ENCODE peak calls at places on chromosome 11, in ten cellular contexts. One of them, this sample, is unnamed.
A peak's percentile ranks its signal among the peaks of the same experiment; 100 is the strongest.

GRCh38 chr11:111737877-111738205 is 28.3 kb downstream of the PPP2R1B start:
- DNase-seq in posterior cingulate gyrus: no peak
- DNase-seq in coronary artery: no peak
- DNase-seq in GM12865: no peak
- DNase-seq in stimulated activated CD4-positive, alpha-beta T cell treated with anti-CD3 and anti-CD28 coated beads, Interleukin-4, amount 100 ng/mL, for 1 hour: no peak
- DNase-seq in HS-27A: no peak
- DNase-seq in fibroblast of mammary gland: peak; percentile 45
- DNase-seq in NCI-H345: no peak
- DNase-seq in foreskin fibroblast: no peak
- DNase-seq in NCI-H1436: no peak
- DNase-seq in this sample: no peak

GRCh38 chr11:65872555-65873279 is at the start of gene EFEMP2:
- DNase-seq in NCI-H1436: no peak
- DNase-seq in fibroblast of mammary gland: no peak
- DNase-seq in foreskin fibroblast: no peak
- DNase-seq in posterior cingulate gyrus: no peak
- DNase-seq in GM12865: no peak
- DNase-seq in HS-27A: no peak
- DNase-seq in stimulated activated CD4-positive, alpha-beta T cell treated with anti-CD3 and anti-CD28 coated beads, Interleukin-4, amount 100 ng/mL, for 1 hour: no peak
- DNase-seq in coronary artery: no peak
- DNase-seq in NCI-H345: no peak
- DNase-seq in this sample: no peak

GRCh38 chr11:128902515-128903066 is 11.4 kb downstream of the KCNJ5 start:
- DNase-seq in HS-27A: no peak
- DNase-seq in fibroblast of mammary gland: peak; percentile 64
- DNase-seq in coronary artery: no peak
- DNase-seq in GM12865: no peak
- DNase-seq in stimulated activated CD4-positive, alpha-beta T cell treated with anti-CD3 and anti-CD28 coated beads, Interleukin-4, amount 100 ng/mL, for 1 hour: no peak
- DNase-seq in posterior cingulate gyrus: no peak
- DNase-seq in foreskin fibroblast: peak; percentile 38
- DNase-seq in NCI-H1436: no peak
- DNase-seq in NCI-H345: no peak
- DNase-seq in this sample: no peak

GRCh38 chr11:9862981-9863380 is 199.1 kb downstream of the SWAP70 start:
- DNase-seq in coronary artery: no peak
- DNase-seq in foreskin fibroblast: no peak
- DNase-seq in NCI-H1436: no peak
- DNase-seq in fibroblast of mammary gland: no peak
- DNase-seq in posterior cingulate gyrus: no peak
- DNase-seq in GM12865: no peak
- DNase-seq in stimulated activated CD4-positive, alpha-beta T cell treated with anti-CD3 and anti-CD28 coated beads, Interleukin-4, amount 100 ng/mL, for 1 hour: no peak
- DNase-seq in NCI-H345: no peak
- DNase-seq in HS-27A: no peak
- DNase-seq in this sample: no peak

GRCh38 chr11:7635137-7635536 is 38.2 kb downstream of the CYB5R2 start:
- DNase-seq in stimulated activated CD4-positive, alpha-beta T cell treated with anti-CD3 and anti-CD28 coated beads, Interleukin-4, amount 100 ng/mL, for 1 hour: no peak
- DNase-seq in HS-27A: no peak
- DNase-seq in GM12865: no peak
- DNase-seq in coronary artery: no peak
- DNase-seq in foreskin fibroblast: no peak
- DNase-seq in posterior cingulate gyrus: peak; percentile 79
- DNase-seq in fibroblast of mammary gland: peak; percentile 11
- DNase-seq in NCI-H345: no peak
- DNase-seq in NCI-H1436: no peak
- DNase-seq in this sample: no peak

GRCh38 chr11:14538926-14539554 is 18.9 kb upstream of the PSMA1 start:
- DNase-seq in GM12865: no peak
- DNase-seq in coronary artery: no peak
- DNase-seq in stimulated activated CD4-positive, alpha-beta T cell treated with anti-CD3 and anti-CD28 coated beads, Interleukin-4, amount 100 ng/mL, for 1 hour: no peak
- DNase-seq in HS-27A: no peak
- DNase-seq in NCI-H345: no peak
- DNase-seq in posterior cingulate gyrus: no peak
- DNase-seq in fibroblast of mammary gland: no peak
- DNase-seq in NCI-H1436: no peak
- DNase-seq in foreskin fibroblast: no peak
- DNase-seq in this sample: no peak

GRCh38 chr11:3824714-3825472 is 15.9 kb downstream of the RHOG start:
- DNase-seq in HS-27A: no peak
- DNase-seq in GM12865: peak; percentile 85
- DNase-seq in stimulated activated CD4-positive, alpha-beta T cell treated with anti-CD3 and anti-CD28 coated beads, Interleukin-4, amount 100 ng/mL, for 1 hour: peak; percentile 84
- DNase-seq in foreskin fibroblast: no peak
- DNase-seq in NCI-H1436: peak; percentile 4
- DNase-seq in posterior cingulate gyrus: peak; percentile 53
- DNase-seq in fibroblast of mammary gland: peak; percentile 37
- DNase-seq in coronary artery: no peak
- DNase-seq in NCI-H345: peak; percentile 2
- DNase-seq in this sample: peak; percentile 52

GRCh38 chr11:10856689-10857603 is 907 bp downstream of the ZBED5 start:
- DNase-seq in stimulated activated CD4-positive, alpha-beta T cell treated with anti-CD3 and anti-CD28 coated beads, Interleukin-4, amount 100 ng/mL, for 1 hour: no peak
- DNase-seq in NCI-H345: peak; percentile 53
- DNase-seq in fibroblast of mammary gland: no peak
- DNase-seq in NCI-H1436: peak; percentile 25
- DNase-seq in GM12865: peak; percentile 62
- DNase-seq in posterior cingulate gyrus: peak; percentile 12
- DNase-seq in foreskin fibroblast: no peak
- DNase-seq in coronary artery: no peak
- DNase-seq in HS-27A: peak; percentile 22
- DNase-seq in this sample: peak; percentile 42

GRCh38 chr11:105156720-105157119 is 17.2 kb upstream of the CARD18 start:
- DNase-seq in stimulated activated CD4-positive, alpha-beta T cell treated with anti-CD3 and anti-CD28 coated beads, Interleukin-4, amount 100 ng/mL, for 1 hour: no peak
- DNase-seq in NCI-H345: no peak
- DNase-seq in fibroblast of mammary gland: no peak
- DNase-seq in NCI-H1436: no peak
- DNase-seq in GM12865: no peak
- DNase-seq in posterior cingulate gyrus: no peak
- DNase-seq in coronary artery: no peak
- DNase-seq in foreskin fibroblast: no peak
- DNase-seq in HS-27A: no peak
- DNase-seq in this sample: no peak

GRCh38 chr11:109421981-109422590 is at the start of gene C11orf87:
- DNase-seq in coronary artery: no peak
- DNase-seq in posterior cingulate gyrus: peak; percentile 71
- DNase-seq in HS-27A: no peak
- DNase-seq in stimulated activated CD4-positive, alpha-beta T cell treated with anti-CD3 and anti-CD28 coated beads, Interleukin-4, amount 100 ng/mL, for 1 hour: no peak
- DNase-seq in NCI-H1436: no peak
- DNase-seq in NCI-H345: peak; percentile 11
- DNase-seq in foreskin fibroblast: no peak
- DNase-seq in GM12865: no peak
- DNase-seq in fibroblast of mammary gland: no peak
- DNase-seq in this sample: no peak

GRCh38 chr11:11618973-11619435 is 2.8 kb downstream of the GALNT18 start:
- DNase-seq in stimulated activated CD4-positive, alpha-beta T cell treated with anti-CD3 and anti-CD28 coated beads, Interleukin-4, amount 100 ng/mL, for 1 hour: no peak
- DNase-seq in NCI-H1436: no peak
- DNase-seq in fibroblast of mammary gland: no peak
- DNase-seq in foreskin fibroblast: no peak
- DNase-seq in posterior cingulate gyrus: no peak
- DNase-seq in GM12865: no peak
- DNase-seq in NCI-H345: no peak
- DNase-seq in coronary artery: no peak
- DNase-seq in HS-27A: no peak
- DNase-seq in this sample: peak; percentile 20

GRCh38 chr11:46063138-46063537 is 58.1 kb downstream of the PHF21A start:
- DNase-seq in GM12865: no peak
- DNase-seq in NCI-H1436: no peak
- DNase-seq in posterior cingulate gyrus: no peak
- DNase-seq in HS-27A: no peak
- DNase-seq in stimulated activated CD4-positive, alpha-beta T cell treated with anti-CD3 and anti-CD28 coated beads, Interleukin-4, amount 100 ng/mL, for 1 hour: no peak
- DNase-seq in coronary artery: no peak
- DNase-seq in NCI-H345: no peak
- DNase-seq in foreskin fibroblast: no peak
- DNase-seq in fibroblast of mammary gland: no peak
- DNase-seq in this sample: no peak

GRCh38 chr11:6413791-6414231 is 5.1 kb downstream of the APBB1 start:
- DNase-seq in posterior cingulate gyrus: peak; percentile 72
- DNase-seq in foreskin fibroblast: no peak
- DNase-seq in stimulated activated CD4-positive, alpha-beta T cell treated with anti-CD3 and anti-CD28 coated beads, Interleukin-4, amount 100 ng/mL, for 1 hour: peak; percentile 72
- DNase-seq in fibroblast of mammary gland: no peak
- DNase-seq in GM12865: no peak
- DNase-seq in coronary artery: no peak
- DNase-seq in NCI-H345: no peak
- DNase-seq in NCI-H1436: no peak
- DNase-seq in HS-27A: no peak
- DNase-seq in this sample: no peak

GRCh38 chr11:44775366-44776356 is 48.9 kb downstream of the TSPAN18 start:
- DNase-seq in foreskin fibroblast: no peak
- DNase-seq in fibroblast of mammary gland: peak; percentile 47
- DNase-seq in NCI-H345: peak; percentile 39
- DNase-seq in GM12865: peak; percentile 58
- DNase-seq in stimulated activated CD4-positive, alpha-beta T cell treated with anti-CD3 and anti-CD28 coated beads, Interleukin-4, amount 100 ng/mL, for 1 hour: peak; percentile 60
- DNase-seq in coronary artery: peak; percentile 60
- DNase-seq in NCI-H1436: peak; percentile 39
- DNase-seq in posterior cingulate gyrus: no peak
- DNase-seq in HS-27A: no peak
- DNase-seq in this sample: peak; percentile 83

GRCh38 chr11:119337581-119338317 is 2.9 kb downstream of the C1QTNF5 start:
- DNase-seq in NCI-H1436: no peak
- DNase-seq in coronary artery: peak; percentile 74
- DNase-seq in NCI-H345: no peak
- DNase-seq in stimulated activated CD4-positive, alpha-beta T cell treated with anti-CD3 and anti-CD28 coated beads, Interleukin-4, amount 100 ng/mL, for 1 hour: no peak
- DNase-seq in foreskin fibroblast: peak; percentile 61
- DNase-seq in fibroblast of mammary gland: peak; percentile 48
- DNase-seq in posterior cingulate gyrus: no peak
- DNase-seq in GM12865: no peak
- DNase-seq in HS-27A: no peak
- DNase-seq in this sample: no peak

GRCh38 chr11:9529333-9529648 is 44.2 kb upstream of the WEE1 start:
- DNase-seq in HS-27A: no peak
- DNase-seq in GM12865: no peak
- DNase-seq in posterior cingulate gyrus: no peak
- DNase-seq in fibroblast of mammary gland: peak; percentile 11
- DNase-seq in NCI-H1436: no peak
- DNase-seq in NCI-H345: peak; percentile 3
- DNase-seq in stimulated activated CD4-positive, alpha-beta T cell treated with anti-CD3 and anti-CD28 coated beads, Interleukin-4, amount 100 ng/mL, for 1 hour: no peak
- DNase-seq in foreskin fibroblast: no peak
- DNase-seq in coronary artery: no peak
- DNase-seq in this sample: peak; percentile 37

GRCh38 chr11:8810331-8811301 is 100.4 kb upstream of the AKIP1 start:
- DNase-seq in NCI-H345: peak; percentile 61
- DNase-seq in GM12865: peak; percentile 72
- DNase-seq in coronary artery: peak; percentile 85
- DNase-seq in foreskin fibroblast: peak; percentile 86
- DNase-seq in HS-27A: peak; percentile 46
- DNase-seq in stimulated activated CD4-positive, alpha-beta T cell treated with anti-CD3 and anti-CD28 coated beads, Interleukin-4, amount 100 ng/mL, for 1 hour: no peak
- DNase-seq in NCI-H1436: peak; percentile 64
- DNase-seq in posterior cingulate gyrus: peak; percentile 85
- DNase-seq in fibroblast of mammary gland: peak; percentile 79
- DNase-seq in this sample: peak; percentile 79

GRCh38 chr11:28049338-28050216 is 58.4 kb downstream of the KIF18A start:
- DNase-seq in GM12865: no peak
- DNase-seq in stimulated activated CD4-positive, alpha-beta T cell treated with anti-CD3 and anti-CD28 coated beads, Interleukin-4, amount 100 ng/mL, for 1 hour: no peak
- DNase-seq in NCI-H1436: no peak
- DNase-seq in NCI-H345: no peak
- DNase-seq in posterior cingulate gyrus: no peak
- DNase-seq in coronary artery: no peak
- DNase-seq in HS-27A: no peak
- DNase-seq in foreskin fibroblast: peak; percentile 24
- DNase-seq in fibroblast of mammary gland: peak; percentile 47
- DNase-seq in this sample: peak; percentile 3

GRCh38 chr11:12377824-12378593 is 638 bp downstream of the PARVA start:
- DNase-seq in foreskin fibroblast: peak; percentile 79
- DNase-seq in stimulated activated CD4-positive, alpha-beta T cell treated with anti-CD3 and anti-CD28 coated beads, Interleukin-4, amount 100 ng/mL, for 1 hour: no peak
- DNase-seq in posterior cingulate gyrus: peak; percentile 45
- DNase-seq in NCI-H1436: no peak
- DNase-seq in NCI-H345: no peak
- DNase-seq in coronary artery: peak; percentile 90
- DNase-seq in fibroblast of mammary gland: peak; percentile 73
- DNase-seq in GM12865: no peak
- DNase-seq in HS-27A: peak; percentile 72
- DNase-seq in this sample: peak; percentile 82

GRCh38 chr11:123187670-123188507 is 7.2 kb downstream of the CLMP start:
- DNase-seq in NCI-H1436: no peak
- DNase-seq in coronary artery: no peak
- DNase-seq in posterior cingulate gyrus: no peak
- DNase-seq in HS-27A: no peak
- DNase-seq in fibroblast of mammary gland: peak; percentile 74
- DNase-seq in NCI-H345: peak; percentile 33
- DNase-seq in GM12865: no peak
- DNase-seq in foreskin fibroblast: peak; percentile 26
- DNase-seq in stimulated activated CD4-positive, alpha-beta T cell treated with anti-CD3 and anti-CD28 coated beads, Interleukin-4, amount 100 ng/mL, for 1 hour: no peak
- DNase-seq in this sample: no peak

GRCh38 chr11:96038046-96038445 is 114.1 kb upstream of the MTMR2 start:
- DNase-seq in posterior cingulate gyrus: no peak
- DNase-seq in NCI-H345: no peak
- DNase-seq in foreskin fibroblast: no peak
- DNase-seq in coronary artery: no peak
- DNase-seq in GM12865: no peak
- DNase-seq in fibroblast of mammary gland: no peak
- DNase-seq in NCI-H1436: no peak
- DNase-seq in stimulated activated CD4-positive, alpha-beta T cell treated with anti-CD3 and anti-CD28 coated beads, Interleukin-4, amount 100 ng/mL, for 1 hour: no peak
- DNase-seq in HS-27A: no peak
- DNase-seq in this sample: no peak

GRCh38 chr11:47869548-47870393 is 21.6 kb upstream of the NUP160 start:
- DNase-seq in stimulated activated CD4-positive, alpha-beta T cell treated with anti-CD3 and anti-CD28 coated beads, Interleukin-4, amount 100 ng/mL, for 1 hour: no peak
- DNase-seq in coronary artery: no peak
- DNase-seq in foreskin fibroblast: no peak
- DNase-seq in NCI-H1436: no peak
- DNase-seq in NCI-H345: no peak
- DNase-seq in fibroblast of mammary gland: no peak
- DNase-seq in HS-27A: no peak
- DNase-seq in posterior cingulate gyrus: no peak
- DNase-seq in GM12865: no peak
- DNase-seq in this sample: peak; percentile 8

GRCh38 chr11:127895776-127896175 is 691.6 kb downstream of the ETS1 start:
- DNase-seq in HS-27A: no peak
- DNase-seq in coronary artery: no peak
- DNase-seq in NCI-H1436: no peak
- DNase-seq in GM12865: no peak
- DNase-seq in foreskin fibroblast: no peak
- DNase-seq in posterior cingulate gyrus: no peak
- DNase-seq in fibroblast of mammary gland: no peak
- DNase-seq in stimulated activated CD4-positive, alpha-beta T cell treated with anti-CD3 and anti-CD28 coated beads, Interleukin-4, amount 100 ng/mL, for 1 hour: no peak
- DNase-seq in NCI-H345: no peak
- DNase-seq in this sample: no peak

GRCh38 chr11:67374571-67375276 is 1.3 kb upstream of the CLCF1 start:
- DNase-seq in NCI-H1436: no peak
- DNase-seq in posterior cingulate gyrus: no peak
- DNase-seq in NCI-H345: no peak
- DNase-seq in coronary artery: no peak
- DNase-seq in foreskin fibroblast: no peak
- DNase-seq in GM12865: no peak
- DNase-seq in fibroblast of mammary gland: peak; percentile 51
- DNase-seq in stimulated activated CD4-positive, alpha-beta T cell treated with anti-CD3 and anti-CD28 coated beads, Interleukin-4, amount 100 ng/mL, for 1 hour: no peak
- DNase-seq in HS-27A: no peak
- DNase-seq in this sample: no peak

GRCh38 chr11:57639321-57640067 is 10.2 kb downstream of the YPEL4 start:
- DNase-seq in foreskin fibroblast: no peak
- DNase-seq in NCI-H345: no peak
- DNase-seq in coronary artery: no peak
- DNase-seq in posterior cingulate gyrus: no peak
- DNase-seq in fibroblast of mammary gland: peak; percentile 18
- DNase-seq in stimulated activated CD4-positive, alpha-beta T cell treated with anti-CD3 and anti-CD28 coated beads, Interleukin-4, amount 100 ng/mL, for 1 hour: no peak
- DNase-seq in HS-27A: no peak
- DNase-seq in GM12865: no peak
- DNase-seq in NCI-H1436: no peak
- DNase-seq in this sample: no peak

GRCh38 chr11:65476632-65477270 is 22.1 kb upstream of the MALAT1 start:
- DNase-seq in HS-27A: no peak
- DNase-seq in coronary artery: no peak
- DNase-seq in NCI-H345: no peak
- DNase-seq in stimulated activated CD4-positive, alpha-beta T cell treated with anti-CD3 and anti-CD28 coated beads, Interleukin-4, amount 100 ng/mL, for 1 hour: peak; percentile 44
- DNase-seq in posterior cingulate gyrus: no peak
- DNase-seq in GM12865: no peak
- DNase-seq in foreskin fibroblast: peak; percentile 55
- DNase-seq in fibroblast of mammary gland: peak; percentile 64
- DNase-seq in NCI-H1436: no peak
- DNase-seq in this sample: no peak